ENCODE peak calls at places on chromosomes 12 and 14, in nine cellular contexts. M, S, T, D, V, Q, U, W and F are unnamed samples.

GRCh38 chr12:92078167-92079053 is 67.2 kb downstream of the BTG1 start:
- DNase-seq in M (no peak), V (no peak), S (peak), T (no peak), U (no peak), Q (no peak), W (no peak), D (no peak), F (no peak)

GRCh38 chr12:32502693-32503510 is 103.5 kb downstream of the FGD4 start:
- DNase-seq in S (peak), W (no peak), D (no peak), M (no peak), V (no peak), U (no peak), Q (no peak), T (no peak), F (no peak)

GRCh38 chr14:46820291-46820690 is 168.7 kb upstream of the RPL10L start:
- DNase-seq in T (no peak), W (no peak), Q (no peak), U (no peak), M (peak), S (no peak), D (no peak), V (no peak), F (no peak)

GRCh38 chr14:104262515-104263514 is 124.4 kb downstream of the KIF26A start:
- DNase-seq in V (no peak), W (no peak), M (no peak), Q (no peak), D (no peak), S (no peak), U (no peak), T (no peak), F (no peak)

GRCh38 chr14:91218041-91218440 is 26.5 kb downstream of the GPR68 start:
- DNase-seq in U (no peak), M (peak), D (no peak), W (no peak), Q (no peak), V (no peak), S (no peak), T (no peak), F (no peak)

GRCh38 chr12:110002691-110003515 is 3.7 kb downstream of the ANKRD13A start:
- DNase-seq in Q (no peak), V (no peak), T (no peak), S (peak), D (no peak), W (no peak), M (no peak), U (no peak), F (no peak)

GRCh38 chr12:26787125-26787495 is 45.9 kb downstream of the ITPR2 start:
- DNase-seq in T (no peak), V (no peak), U (no peak), M (no peak), S (peak), D (no peak), Q (no peak), W (no peak), F (no peak)

GRCh38 chr12:30753233-30753632 is 1.5 kb downstream of the CAPRIN2 start:
- DNase-seq in U (peak), M (peak), S (peak), T (no peak), Q (peak), D (no peak), V (no peak), W (no peak), F (no peak)

GRCh38 chr12:72901685-72902084 is 629.5 kb downstream of the TRHDE start:
- DNase-seq in M (no peak), U (no peak), S (no peak), Q (no peak), V (no peak), D (no peak), W (no peak), T (no peak), F (no peak)

GRCh38 chr12:131757111-131757510 is 46.2 kb downstream of the SFSWAP start:
- DNase-seq in S (no peak), U (no peak), D (no peak), Q (no peak), T (no peak), M (no peak), W (no peak), V (no peak), F (no peak)

GRCh38 chr12:94074216-94074969 is 74.0 kb upstream of the PLXNC1 start:
- DNase-seq in U (no peak), Q (no peak), V (no peak), M (no peak), S (peak), T (no peak), W (no peak), D (no peak), F (no peak)

GRCh38 chr14:104221636-104222375 is 83.4 kb downstream of the KIF26A start:
- DNase-seq in T (no peak), D (no peak), S (no peak), U (no peak), V (no peak), W (no peak), Q (no peak), M (no peak), F (no peak)

GRCh38 chr14:89719371-89720075 is 235.0 kb downstream of the EFCAB11 start:
- DNase-seq in Q (no peak), S (no peak), V (no peak), D (no peak), M (no peak), W (no peak), U (no peak), T (no peak), F (no peak)

GRCh38 chr12:54240971-54241588 is 38.8 kb downstream of the CBX5 start:
- DNase-seq in V (no peak), U (peak), D (no peak), T (no peak), M (no peak), S (no peak), Q (no peak), W (no peak), F (no peak)

GRCh38 chr14:100388137-100389050 is 65.3 kb downstream of the SLC25A47 start:
- DNase-seq in Q (no peak), T (no peak), W (no peak), U (peak), D (no peak), M (no peak), V (no peak), S (no peak), F (no peak)

GRCh38 chr12:132133952-132134652 is 10.0 kb downstream of the DDX51 start:
- DNase-seq in M (no peak), W (no peak), U (no peak), V (peak), S (no peak), T (no peak), Q (no peak), D (no peak), F (no peak)

GRCh38 chr12:116659771-116660481 is 77.9 kb downstream of the SPRING1 start:
- DNase-seq in Q (no peak), W (no peak), M (no peak), S (no peak), T (no peak), D (no peak), V (no peak), U (no peak), F (no peak)

GRCh38 chr12:94768398-94769039 is 118.2 kb upstream of the TMCC3 start:
- DNase-seq in M (no peak), V (no peak), Q (no peak), U (no peak), D (no peak), W (no peak), T (no peak), S (no peak), F (no peak)

GRCh38 chr14:31566456-31566855 is 5.3 kb downstream of the NUBPL start:
- DNase-seq in V (no peak), Q (no peak), U (no peak), S (no peak), D (no peak), T (no peak), W (no peak), M (no peak), F (no peak)

GRCh38 chr14:98963610-98964009 is 308.4 kb downstream of the BCL11B start:
- DNase-seq in Q (no peak), D (no peak), W (no peak), S (no peak), T (no peak), M (no peak), U (no peak), V (no peak), F (no peak)

GRCh38 chr12:23753627-23754358 is 195.7 kb downstream of the SOX5 start:
- DNase-seq in S (no peak), V (no peak), T (no peak), Q (no peak), W (no peak), U (no peak), M (no peak), D (no peak), F (no peak)

GRCh38 chr12:96743606-96744005 is 163.5 kb upstream of the NEDD1 start:
- DNase-seq in V (no peak), S (no peak), Q (no peak), T (no peak), U (no peak), W (no peak), M (no peak), D (no peak), F (no peak)

GRCh38 chr14:92108345-92109254 is 2.2 kb upstream of the ATXN3 start:
- DNase-seq in D (no peak), T (no peak), Q (peak), S (no peak), M (no peak), V (no peak), W (no peak), U (peak), F (no peak)

GRCh38 chr14:62711351-62712023 is 333.8 kb downstream of the KCNH5 start:
- DNase-seq in D (no peak), S (no peak), M (no peak), V (peak), U (no peak), Q (no peak), T (no peak), W (no peak), F (no peak)

GRCh38 chr14:81927069-81927468 is 393.4 kb upstream of the SEL1L start:
- DNase-seq in Q (peak), T (no peak), U (no peak), S (no peak), M (no peak), V (no peak), D (no peak), W (no peak), F (no peak)

GRCh38 chr14:64841121-64841611 is 38.5 kb downstream of the SPTB start:
- DNase-seq in S (peak), U (no peak), V (no peak), T (no peak), Q (peak), M (peak), D (no peak), W (no peak), F (no peak)

GRCh38 chr12:104619305-104619704 is 162.6 kb downstream of the CHST11 start:
- DNase-seq in U (no peak), M (no peak), V (no peak), Q (no peak), T (no peak), D (no peak), S (no peak), W (no peak), F (no peak)

GRCh38 chr14:20714593-20715250 is 26.2 kb downstream of the ANG start:
- DNase-seq in M (no peak), S (peak), W (no peak), V (no peak), Q (no peak), T (no peak), U (no peak), D (no peak), F (no peak)

GRCh38 chr14:99267871-99268775 is 3.9 kb downstream of the BCL11B start:
- DNase-seq in Q (no peak), V (no peak), D (no peak), U (peak), M (no peak), W (no peak), S (no peak), T (no peak), F (no peak)

GRCh38 chr12:110100315-110100970 is 23.7 kb upstream of the IFT81 start:
- DNase-seq in D (peak), V (peak), Q (no peak), S (peak), M (peak), U (peak), T (peak), W (no peak), F (peak)

GRCh38 chr12:64660237-64661018 is 50.1 kb downstream of the RASSF3 start:
- DNase-seq in M (no peak), D (no peak), W (no peak), V (no peak), S (no peak), T (no peak), U (peak), Q (no peak), F (no peak)

GRCh38 chr12:54222609-54223008 is 33.8 kb upstream of the SMUG1 start:
- DNase-seq in Q (no peak), V (no peak), T (no peak), D (no peak), W (no peak), S (peak), U (no peak), M (no peak), F (no peak)

GRCh38 chr12:26173153-26173552 is 22.2 kb upstream of the SSPN start:
- DNase-seq in D (no peak), Q (no peak), T (no peak), U (no peak), V (no peak), W (no peak), M (no peak), S (no peak), F (no peak)

GRCh38 chr12:130933269-130933995 is 20.3 kb upstream of the ADGRD1 start:
- DNase-seq in M (no peak), Q (no peak), S (no peak), T (no peak), V (no peak), U (no peak), W (no peak), D (no peak), F (no peak)

GRCh38 chr12:40647651-40648050 is 44.6 kb upstream of the CNTN1 start:
- DNase-seq in U (no peak), W (no peak), S (no peak), V (no peak), M (no peak), D (no peak), T (no peak), Q (no peak), F (no peak)

GRCh38 chr14:81953419-81953818 is 419.8 kb upstream of the SEL1L start:
- DNase-seq in V (no peak), W (no peak), D (no peak), Q (no peak), T (no peak), M (no peak), S (no peak), U (no peak), F (no peak)

GRCh38 chr12:103924761-103925641 is 5.2 kb upstream of the HSP90B1 start:
- DNase-seq in M (no peak), T (no peak), Q (no peak), U (peak), V (no peak), D (no peak), S (peak), W (no peak), F (no peak)

GRCh38 chr14:97977711-97978261 is 1180.6 kb downstream of the VRK1 start:
- DNase-seq in W (peak), S (no peak), Q (no peak), V (peak), D (no peak), T (no peak), M (no peak), U (peak), F (peak)

GRCh38 chr12:3491938-3492867 is 1.2 kb downstream of the PRMT8 start:
- DNase-seq in Q (no peak), V (no peak), D (no peak), S (peak), T (peak), W (no peak), M (peak), U (peak), F (no peak)